ENCODE peak calls at places on chromosomes 7 and 10, in four cellular contexts. S, P, F and Z are unnamed samples.
A peak's percentile ranks its signal among the peaks of the same experiment; 100 is the strongest.

GRCh38 chr10:101291254-101292193 is 62.3 kb upstream of the LBX1 start:
- DNase-seq in P (peak; percentile 34), S (no peak), F (peak; percentile 64), Z (no peak)

GRCh38 chr10:88065384-88066049 is 202.1 kb downstream of the PTEN start:
- DNase-seq in S (no peak), F (no peak), P (peak; percentile 40), Z (no peak)

GRCh38 chr10:62433181-62433692 is 59.1 kb downstream of the ZNF365 start:
- DNase-seq in S (peak; percentile 80), P (peak; percentile 62), F (no peak), Z (no peak)

GRCh38 chr10:46217749-46218453 is 68.9 kb upstream of the ANTXRL start:
- DNase-seq in F (no peak), P (no peak), S (no peak), Z (no peak)

GRCh38 chr10:114499630-114500190 is 95.4 kb upstream of the AFAP1L2 start:
- DNase-seq in P (peak; percentile 69), F (no peak), S (no peak), Z (no peak)

GRCh38 chr7:124171068-124171467 is 138.2 kb upstream of the TMEM229A start:
- DNase-seq in P (no peak), S (no peak), F (peak; percentile 4), Z (no peak)

GRCh38 chr7:25553005-25553404 is 324.7 kb upstream of the NPVF start:
- DNase-seq in S (no peak), F (no peak), P (no peak), Z (no peak)

GRCh38 chr7:90430614-90431445 is 27.6 kb downstream of the CLDN12 start:
- DNase-seq in P (no peak), F (no peak), S (no peak), Z (no peak)

GRCh38 chr10:75137533-75138438 is 26.3 kb downstream of the SAMD8 start:
- DNase-seq in F (no peak), P (peak; percentile 28), S (peak; percentile 64), Z (no peak)